ENCODE peak calls at places on chromosomes 2 and 18, in eight cellular contexts. One of them, this sample, is unnamed.

GRCh38 chr2:31239842-31240198 is 5.9 kb downstream of the EHD3 start:
- DNase-seq in heart left ventricle: peak
- DNase-seq in Peyer's patch: no peak
- DNase-seq in NCI-H748 treated with DMSO at 0.1 percent for 48 hours: no peak
- DNase-seq in endothelial cell: no peak
- DNase-seq in foreskin fibroblast: peak
- DNase-seq in NCI-H460: no peak
- DNase-seq in NCI-H1930: no peak
- DNase-seq in this sample: no peak

GRCh38 chr18:42289526-42289925 is 334.5 kb downstream of the PIK3C3 start:
- DNase-seq in heart left ventricle: no peak
- DNase-seq in Peyer's patch: no peak
- DNase-seq in NCI-H748 treated with DMSO at 0.1 percent for 48 hours: no peak
- DNase-seq in endothelial cell: no peak
- DNase-seq in foreskin fibroblast: no peak
- DNase-seq in NCI-H460: no peak
- DNase-seq in NCI-H1930: no peak
- DNase-seq in this sample: no peak

GRCh38 chr18:61502472-61502871 is 169.2 kb downstream of the CDH20 start:
- DNase-seq in heart left ventricle: no peak
- DNase-seq in Peyer's patch: peak
- DNase-seq in NCI-H748 treated with DMSO at 0.1 percent for 48 hours: peak
- DNase-seq in endothelial cell: peak
- DNase-seq in foreskin fibroblast: peak
- DNase-seq in NCI-H460: peak
- DNase-seq in NCI-H1930: peak
- DNase-seq in this sample: no peak

GRCh38 chr2:203685081-203685621 is 21.3 kb upstream of the CD28 start:
- DNase-seq in heart left ventricle: no peak
- DNase-seq in Peyer's patch: no peak
- DNase-seq in NCI-H748 treated with DMSO at 0.1 percent for 48 hours: no peak
- DNase-seq in endothelial cell: no peak
- DNase-seq in foreskin fibroblast: peak
- DNase-seq in NCI-H460: peak
- DNase-seq in NCI-H1930: no peak
- DNase-seq in this sample: no peak

GRCh38 chr2:61679096-61679495 is 140.9 kb upstream of the XPO1 start:
- DNase-seq in heart left ventricle: no peak
- DNase-seq in Peyer's patch: no peak
- DNase-seq in NCI-H748 treated with DMSO at 0.1 percent for 48 hours: no peak
- DNase-seq in endothelial cell: no peak
- DNase-seq in foreskin fibroblast: no peak
- DNase-seq in NCI-H460: no peak
- DNase-seq in NCI-H1930: no peak
- DNase-seq in this sample: no peak

GRCh38 chr2:71299507-71299906 is 32.1 kb upstream of the ZNF638 start:
- DNase-seq in heart left ventricle: no peak
- DNase-seq in Peyer's patch: no peak
- DNase-seq in NCI-H748 treated with DMSO at 0.1 percent for 48 hours: no peak
- DNase-seq in endothelial cell: peak
- DNase-seq in foreskin fibroblast: no peak
- DNase-seq in NCI-H460: peak
- DNase-seq in NCI-H1930: no peak
- DNase-seq in this sample: no peak

GRCh38 chr18:27996792-27997191 is 180.1 kb downstream of the CDH2 start:
- DNase-seq in heart left ventricle: no peak
- DNase-seq in Peyer's patch: no peak
- DNase-seq in NCI-H748 treated with DMSO at 0.1 percent for 48 hours: no peak
- DNase-seq in endothelial cell: no peak
- DNase-seq in foreskin fibroblast: no peak
- DNase-seq in NCI-H460: no peak
- DNase-seq in NCI-H1930: no peak
- DNase-seq in this sample: no peak

GRCh38 chr2:179265082-179265575 is 497 bp upstream of the SESTD1 start:
- DNase-seq in heart left ventricle: no peak
- DNase-seq in Peyer's patch: no peak
- DNase-seq in NCI-H748 treated with DMSO at 0.1 percent for 48 hours: no peak
- DNase-seq in endothelial cell: no peak
- DNase-seq in foreskin fibroblast: peak
- DNase-seq in NCI-H460: no peak
- DNase-seq in NCI-H1930: no peak
- DNase-seq in this sample: no peak

GRCh38 chr2:45014016-45014702 is 4.9 kb upstream of the SIX2 start:
- DNase-seq in heart left ventricle: peak
- DNase-seq in Peyer's patch: no peak
- DNase-seq in NCI-H748 treated with DMSO at 0.1 percent for 48 hours: no peak
- DNase-seq in endothelial cell: peak
- DNase-seq in foreskin fibroblast: peak
- DNase-seq in NCI-H460: peak
- DNase-seq in NCI-H1930: no peak
- DNase-seq in this sample: no peak

GRCh38 chr2:127225186-127225960 is 5.3 kb upstream of the CYP27C1 start:
- DNase-seq in heart left ventricle: no peak
- DNase-seq in Peyer's patch: no peak
- DNase-seq in NCI-H748 treated with DMSO at 0.1 percent for 48 hours: no peak
- DNase-seq in endothelial cell: no peak
- DNase-seq in foreskin fibroblast: peak
- DNase-seq in NCI-H460: no peak
- DNase-seq in NCI-H1930: no peak
- DNase-seq in this sample: no peak

This sample was measured in ovary.